ENCODE peak calls at places on chromosome 22, in four cellular contexts. X, H, P and R are unnamed samples.

GRCh38 chr22:30186535-30186934 is 60.0 kb downstream of the LIF start:
- DNase-seq in P (no peak), H (no peak), X (no peak), R (no peak)

GRCh38 chr22:45072322-45072903 is 62.6 kb upstream of the PHF21B start:
- DNase-seq in H (peak), P (peak), X (no peak), R (no peak)

GRCh38 chr22:30838111-30838510 is 130.5 kb downstream of the MORC2 start:
- DNase-seq in H (no peak), P (no peak), X (no peak), R (no peak)

GRCh38 chr22:33099593-33099992 is 41.4 kb upstream of the SYN3 start:
- DNase-seq in H (no peak), P (no peak), X (no peak), R (no peak)

GRCh38 chr22:21726650-21727049 is 8.9 kb downstream of the YPEL1 start:
- DNase-seq in X (no peak), P (peak), H (peak), R (peak)

GRCh38 chr22:17749605-17750395 is 24.5 kb downstream of the BID start:
- DNase-seq in H (no peak), P (no peak), X (no peak), R (no peak)

GRCh38 chr22:32558681-32559355 is 84.2 kb downstream of the FBXO7 start:
- DNase-seq in P (peak), H (peak), X (no peak), R (no peak)

GRCh38 chr22:31206896-31207687 is 5.0 kb upstream of the LIMK2 start:
- DNase-seq in P (no peak), H (no peak), X (no peak), R (no peak)

GRCh38 chr22:21902296-21903087 is 35.0 kb upstream of the MAPK1 start:
- DNase-seq in H (no peak), P (no peak), X (no peak), R (peak)

GRCh38 chr22:20999350-21000214 is 2.3 kb downstream of the THAP7 start:
- DNase-seq in X (no peak), H (no peak), P (no peak), R (no peak)

GRCh38 chr22:25113316-25113721 is 86.3 kb upstream of the CRYBB3 start:
- DNase-seq in H (no peak), X (peak), P (no peak), R (no peak)

GRCh38 chr22:25488244-25489020 is 76.0 kb upstream of the GRK3 start:
- DNase-seq in X (peak), H (peak), P (peak), R (peak)

GRCh38 chr22:42317691-42318547 is 47.5 kb upstream of the TCF20 start:
- DNase-seq in X (no peak), H (no peak), P (no peak), R (no peak)

GRCh38 chr22:25054943-25055511 is 102.5 kb downstream of the KIAA1671 start:
- DNase-seq in P (no peak), H (no peak), X (peak), R (no peak)

GRCh38 chr22:17171016-17171312 is 11.9 kb upstream of the HDHD5 start:
- DNase-seq in H (no peak), X (no peak), P (no peak), R (no peak)

GRCh38 chr22:42233879-42234278 is 36.6 kb downstream of the TCF20 start:
- DNase-seq in P (no peak), X (no peak), H (no peak), R (no peak)

GRCh38 chr22:30245985-30246901 is at the start of gene LIF:
- DNase-seq in P (no peak), X (peak), H (no peak), R (no peak)

GRCh38 chr22:49929553-49929979 is 11.1 kb downstream of the CRELD2 start:
- DNase-seq in H (no peak), X (no peak), P (no peak), R (peak)

GRCh38 chr22:30262112-30262511 is 4.5 kb downstream of the OSM start:
- DNase-seq in H (no peak), P (no peak), X (no peak), R (no peak)

GRCh38 chr22:50302564-50302963 is 4.9 kb downstream of the PLXNB2 start:
- DNase-seq in P (no peak), X (no peak), H (no peak), R (no peak)

GRCh38 chr22:32744560-32744959 is 56.9 kb upstream of the TIMP3 start:
- DNase-seq in X (no peak), H (no peak), P (no peak), R (peak)

GRCh38 chr22:20997536-20998257 is 4.2 kb downstream of the THAP7 start:
- DNase-seq in H (no peak), X (no peak), P (no peak), R (no peak)

GRCh38 chr22:44914026-44914721 is 95.6 kb downstream of the PHF21B start:
- DNase-seq in P (no peak), H (no peak), X (no peak), R (no peak)

GRCh38 chr22:42310301-42310981 is 40.0 kb upstream of the TCF20 start:
- DNase-seq in P (no peak), X (no peak), H (no peak), R (no peak)

GRCh38 chr22:46764140-46764680 is 1.8 kb downstream of the TBC1D22A start:
- DNase-seq in H (no peak), P (no peak), X (no peak), R (no peak)

GRCh38 chr22:46761017-46761416 is 1.4 kb upstream of the TBC1D22A start:
- DNase-seq in P (no peak), X (no peak), H (no peak), R (no peak)

GRCh38 chr22:46761539-46762237 is 762 bp upstream of the TBC1D22A start:
- DNase-seq in P (no peak), H (no peak), X (no peak), R (no peak)

GRCh38 chr22:46763051-46763705 is 728 bp downstream of the TBC1D22A start:
- DNase-seq in X (peak), P (no peak), H (no peak), R (peak)

GRCh38 chr22:46762238-46763050 is at the start of gene TBC1D22A:
- DNase-seq in P (peak), X (peak), H (peak), R (peak)
- TF ChIP-seq POLR2A in P (peak), X (peak), H (peak), R (peak)

GRCh38 chr22:26766510-26767350 is 109.3 kb downstream of the MIAT start:
- DNase-seq in H (no peak), P (no peak), X (no peak), R (no peak)
- H3K4me3 ChIP-seq in H (no peak), P (no peak), X (no peak), R (no peak)

GRCh38 chr22:39434721-39435120 is 22.1 kb upstream of the MGAT3 start:
- DNase-seq in P (no peak), X (no peak), H (no peak), R (no peak)
- TF ChIP-seq MAX in P (no peak), X (no peak), H (no peak), R (no peak)

DNA sequence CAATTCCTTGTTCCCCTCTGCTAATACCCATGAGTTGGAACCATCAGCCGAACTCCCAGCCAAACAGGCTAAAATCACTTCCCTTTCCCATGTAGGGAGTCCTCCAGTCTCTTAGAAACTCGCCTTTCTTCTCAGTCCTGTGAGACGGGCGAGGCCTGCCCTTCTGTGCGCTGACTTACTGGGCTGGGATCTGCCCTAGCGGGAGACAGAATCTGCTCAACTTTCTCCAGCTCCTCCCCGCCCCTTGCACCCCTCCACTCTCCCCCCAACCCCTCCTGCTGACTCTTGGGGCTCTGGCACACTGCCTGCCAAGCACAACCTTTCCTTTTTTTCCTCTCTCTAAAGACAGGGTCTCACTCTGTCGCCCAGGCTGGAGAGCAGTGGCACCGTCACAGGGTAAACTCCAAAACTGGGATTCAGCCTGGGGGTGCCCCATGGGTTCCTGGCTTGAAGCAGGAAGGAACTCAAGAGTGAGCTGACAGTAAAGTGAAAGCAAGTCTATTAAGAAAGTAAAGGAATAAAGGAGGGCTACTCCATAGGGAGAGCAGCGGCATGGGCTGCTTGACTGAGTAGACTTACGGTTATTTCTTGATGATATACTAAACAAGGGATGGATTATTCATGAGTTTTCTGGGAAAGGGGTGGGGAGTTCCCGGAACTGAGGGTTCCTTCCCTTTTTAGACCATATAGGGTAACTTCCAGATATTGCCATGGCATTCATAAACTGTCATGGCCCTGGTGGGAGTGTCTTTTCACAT is 53.1 kb upstream of the EMID1 start:
- DNase-seq in H (no peak), P (no peak), X (no peak), R (no peak)
- TF ChIP-seq POLR2A in H (no peak), P (no peak), X (no peak), R (no peak)

GRCh38 chr22:43891360-43892182 is at the start of gene PNPLA5:
- DNase-seq in P (no peak), X (no peak), H (no peak), R (no peak)

GRCh38 chr22:43893266-43893665 is 1.5 kb upstream of the PNPLA5 start:
- DNase-seq in P (no peak), X (no peak), H (no peak), R (no peak)

GRCh38 chr22:43890901-43891331 is 897 bp downstream of the PNPLA5 start:
- DNase-seq in X (no peak), P (no peak), H (no peak), R (no peak)

GRCh38 chr22:43894122-43894521 is 2.3 kb upstream of the PNPLA5 start:
- DNase-seq in P (no peak), X (no peak), H (no peak), R (no peak)

GRCh38 chr22:43892183-43892894 is 526 bp upstream of the PNPLA5 start:
- DNase-seq in P (no peak), X (no peak), H (no peak), R (no peak)
- H3K4me3 ChIP-seq in P (no peak), X (no peak), H (peak), R (no peak)

GRCh38 chr22:29149841-29150555 is 55.7 kb upstream of the EMID1 start:
- DNase-seq in H (no peak), X (no peak), P (no peak), R (no peak)
- TF ChIP-seq MAX in H (no peak), X (no peak), P (no peak), R (no peak)

DNA sequence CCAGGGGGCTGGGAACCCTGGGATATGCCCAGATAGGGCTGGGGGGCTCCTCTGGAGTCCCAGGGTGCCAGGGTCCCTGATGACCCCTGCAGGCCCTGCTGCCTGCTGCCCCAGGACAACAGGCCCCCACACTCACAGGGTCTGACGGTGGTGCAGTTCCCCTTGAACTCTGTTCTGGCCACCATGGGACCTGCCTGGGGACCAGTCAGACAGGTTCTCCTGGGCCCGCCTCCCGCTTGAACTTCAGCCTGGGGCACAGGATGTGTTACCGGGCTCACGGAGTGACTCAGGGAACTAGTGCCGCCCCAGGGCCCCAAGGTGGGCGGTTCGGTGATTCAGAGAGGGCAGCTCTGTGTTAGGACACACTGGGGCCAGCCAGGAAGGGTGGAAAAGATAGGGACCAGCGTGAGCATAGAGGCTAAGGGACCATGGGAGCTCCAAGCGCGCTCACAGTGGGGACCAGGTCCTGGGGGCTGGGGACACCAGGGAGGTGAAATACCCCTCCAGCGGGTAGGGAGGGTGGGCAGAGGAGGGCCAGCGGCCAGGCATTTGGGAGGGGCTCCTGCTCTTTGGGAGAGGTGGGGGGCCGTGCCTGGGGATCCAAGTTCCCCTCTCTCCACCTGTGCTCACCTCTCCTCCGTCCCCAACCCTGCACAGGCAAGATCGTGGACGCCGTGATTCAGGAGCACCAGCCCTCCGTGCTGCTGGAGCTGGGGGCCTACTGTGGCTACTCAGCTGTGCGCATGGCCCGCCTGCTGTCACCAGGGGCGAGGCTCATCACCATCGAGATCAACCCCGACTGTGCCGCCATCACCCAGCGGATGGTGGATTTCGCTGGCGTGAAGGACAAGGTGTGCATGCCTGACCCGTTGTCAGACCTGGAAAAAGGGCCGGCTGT is 21.5 kb upstream of the TXNRD2 start:
- DNase-seq in P (no peak), X (peak), H (peak), R (peak)
- TF ChIP-seq POLR2A in P (no peak), X (peak), H (no peak), R (no peak)

GRCh38 chr22:37165940-37166674 is 16.4 kb upstream of the IL2RB start:
- DNase-seq in P (no peak), X (no peak), H (no peak), R (no peak)

GRCh38 chr22:37167981-37168647 is 18.4 kb upstream of the IL2RB start:
- DNase-seq in X (no peak), H (no peak), P (no peak), R (no peak)

GRCh38 chr22:37166675-37167066 is 17.0 kb upstream of the IL2RB start:
- DNase-seq in P (peak), X (peak), H (no peak), R (peak)

GRCh38 chr22:37169412-37169811 is 18.6 kb downstream of the C1QTNF6 start:
- DNase-seq in P (no peak), H (no peak), X (no peak), R (no peak)

DNA sequence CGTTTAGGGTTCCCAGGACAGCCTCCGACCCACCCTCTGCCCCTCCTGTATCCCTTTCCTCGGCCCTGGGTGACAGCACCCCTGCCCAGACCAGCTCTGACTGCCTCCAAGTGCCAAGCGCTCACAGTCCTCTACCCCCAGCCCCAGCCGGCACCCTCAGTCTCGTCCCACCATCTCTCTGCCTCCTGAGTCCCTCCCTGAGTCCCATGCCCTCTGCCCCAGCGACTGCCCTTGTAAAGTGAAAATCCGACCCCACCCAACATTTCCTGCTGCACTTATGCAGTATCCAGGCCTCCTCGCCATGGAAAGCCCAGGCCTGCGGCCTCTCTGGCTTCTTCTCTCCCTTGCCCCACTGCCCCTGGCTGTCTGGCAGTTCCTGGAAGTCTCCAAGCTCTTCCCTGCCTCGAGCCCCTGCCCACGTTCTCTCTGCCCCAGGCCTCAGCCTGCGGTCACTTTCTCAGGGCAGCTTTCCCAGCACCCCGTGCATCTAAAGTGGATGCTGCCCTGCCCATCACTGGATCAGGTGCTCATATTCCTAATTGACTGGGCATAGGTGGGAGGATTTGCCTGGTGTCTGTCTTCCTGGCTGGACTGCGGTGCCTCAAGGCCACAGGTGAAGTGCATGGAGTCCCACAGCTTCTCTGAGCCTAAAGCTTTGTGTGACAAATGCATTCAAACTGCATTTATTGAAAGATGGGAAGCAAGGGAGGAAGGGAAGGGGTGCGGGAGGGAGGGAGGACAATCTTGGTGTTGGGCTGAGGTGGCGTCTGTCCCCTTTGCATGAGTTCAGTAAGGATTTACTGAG is 17.7 kb upstream of the IL2RB start:
- DNase-seq in X (no peak), H (no peak), P (no peak), R (no peak)
- H3K4me3 ChIP-seq in X (no peak), H (no peak), P (no peak), R (no peak)

DNA sequence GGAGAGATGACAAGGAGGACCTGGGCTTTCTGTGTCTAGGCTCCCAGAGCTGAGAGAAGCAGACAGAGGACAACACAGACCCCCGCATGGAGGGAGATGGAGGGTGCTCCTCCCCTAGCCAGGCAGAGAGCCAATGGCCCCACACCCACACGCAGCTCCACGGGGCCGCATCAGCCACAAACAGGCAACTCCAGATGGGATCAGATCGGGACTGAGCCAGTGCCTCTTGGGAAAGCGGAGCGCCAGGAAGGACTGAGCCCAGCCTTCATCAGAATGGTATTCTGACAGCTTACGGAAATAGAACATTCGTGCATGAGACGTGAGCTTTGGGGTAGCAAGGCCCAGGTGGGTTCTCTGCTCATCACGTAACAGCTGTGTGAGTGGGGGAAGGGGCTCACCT is 1423.7 kb downstream of the BRD1 start:
- DNase-seq in X (no peak), P (no peak), H (no peak), R (no peak)
- TF ChIP-seq MAX in X (no peak), P (no peak), H (no peak), R (no peak)

DNA sequence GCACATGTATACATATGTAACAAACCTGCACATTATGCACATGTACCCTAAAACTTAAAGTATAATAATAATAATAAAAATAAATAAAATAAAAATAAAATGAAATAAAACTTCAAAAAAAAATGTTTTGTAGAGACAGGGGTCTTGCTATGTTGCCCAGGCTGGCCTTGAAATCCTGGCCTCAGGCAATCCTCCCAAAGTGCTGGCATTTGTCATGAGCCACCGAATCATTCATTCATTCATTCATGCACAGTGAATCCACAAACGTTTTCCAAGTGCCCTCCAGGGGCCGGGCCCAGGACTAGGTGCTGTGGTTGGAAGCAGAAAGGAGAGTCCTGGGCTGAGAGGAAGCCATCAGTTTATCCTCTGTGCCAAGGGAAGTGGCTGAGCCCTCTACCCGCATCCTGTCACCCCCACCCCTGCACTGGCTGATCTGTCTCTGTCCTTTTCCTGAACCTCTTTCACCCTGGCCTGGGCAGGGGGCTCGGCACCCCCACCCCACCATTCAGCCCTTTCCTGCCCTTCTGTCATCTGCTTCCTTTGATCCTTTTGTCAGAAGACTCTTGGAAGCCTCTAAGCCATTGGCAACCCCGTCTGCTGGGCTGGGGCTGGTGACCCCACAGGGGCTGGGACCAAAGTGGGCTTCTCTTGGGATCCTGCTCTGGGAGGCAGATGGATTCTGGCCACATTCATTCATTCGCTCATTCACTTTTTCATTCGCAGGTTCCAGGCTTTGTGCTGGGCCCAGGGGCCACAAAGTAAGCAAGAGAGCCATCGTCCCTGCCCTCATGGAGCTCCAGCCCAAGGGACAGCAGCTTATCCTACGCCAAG is 84.3 kb downstream of the IGLL1 start:
- DNase-seq in P (no peak), X (no peak), H (no peak), R (peak)
- TF ChIP-seq POLR2A in P (no peak), X (no peak), H (no peak), R (no peak)